ENCODE peak calls at places on chromosome 12, in nine cellular contexts. V, I, G, J, N, O, K, U and L are unnamed samples.

GRCh38 chr12:15627995-15628945 is 160.9 kb downstream of the EPS8 start:
- DNase-seq in V (peak), I (no peak), G (no peak), J (peak), N (peak), O (peak), K (no peak), U (no peak), L (peak)

GRCh38 chr12:119705182-119705581 is 37.2 kb downstream of the PRKAB1 start:
- DNase-seq in V (no peak), I (no peak), G (no peak), J (no peak), N (no peak), O (no peak), K (no peak), U (no peak), L (no peak)

GRCh38 chr12:121990692-121991603 is 30.7 kb upstream of the BCL7A start:
- DNase-seq in V (no peak), I (no peak), G (no peak), J (no peak), N (no peak), O (no peak), K (no peak), U (no peak), L (no peak)

GRCh38 chr12:94704452-94704871 is 54.1 kb upstream of the TMCC3 start:
- DNase-seq in V (peak), I (no peak), G (no peak), J (no peak), N (peak), O (peak), K (no peak), U (no peak), L (peak)

GRCh38 chr12:68113644-68114043 is 45.9 kb downstream of the IFNG start:
- DNase-seq in V (no peak), I (no peak), G (peak), J (peak), N (peak), O (no peak), K (no peak), U (no peak), L (no peak)

GRCh38 chr12:11154400-11154925 is 16.5 kb upstream of the SMIM10L1 start:
- DNase-seq in V (no peak), I (no peak), G (no peak), J (no peak), N (no peak), O (no peak), K (no peak), U (no peak), L (no peak)

GRCh38 chr12:52079576-52080402 is at the start of gene SMIM41:
- DNase-seq in V (no peak), I (no peak), G (no peak), J (no peak), N (no peak), O (no peak), K (no peak), U (peak), L (no peak)

GRCh38 chr12:70535896-70536374 is 101.3 kb downstream of the PTPRB start:
- DNase-seq in V (peak), I (no peak), G (no peak), J (no peak), N (no peak), O (peak), K (no peak), U (no peak), L (no peak)

GRCh38 chr12:6539276-6540134 is 5.2 kb downstream of the GAPDH start:
- DNase-seq in V (no peak), I (no peak), G (no peak), J (no peak), N (peak), O (no peak), K (peak), U (no peak), L (no peak)

GRCh38 chr12:80769553-80770140 is 52.9 kb downstream of the MYF5 start:
- DNase-seq in V (no peak), I (no peak), G (no peak), J (no peak), N (no peak), O (no peak), K (no peak), U (no peak), L (no peak)

GRCh38 chr12:109715310-109716091 is 1.9 kb downstream of the FAM222A start:
- DNase-seq in V (peak), I (no peak), G (no peak), J (no peak), N (no peak), O (no peak), K (no peak), U (no peak), L (no peak)

GRCh38 chr12:108700833-108701450 is 30.4 kb downstream of the CORO1C start:
- DNase-seq in V (no peak), I (no peak), G (no peak), J (no peak), N (no peak), O (peak), K (no peak), U (no peak), L (no peak)

GRCh38 chr12:103401421-103401820 is 94.3 kb downstream of the C12orf42 start:
- DNase-seq in V (no peak), I (peak), G (no peak), J (peak), N (peak), O (no peak), K (peak), U (no peak), L (peak)

GRCh38 chr12:76762556-76762955 is 1.4 kb upstream of the ZDHHC17 start:
- DNase-seq in V (no peak), I (no peak), G (no peak), J (no peak), N (no peak), O (no peak), K (no peak), U (no peak), L (peak)